ENCODE peak calls at places on chromosomes 7 and 10, in five cellular contexts. One of them, this sample, is unnamed.

GRCh38 chr10:11012880-11013279 is 4.8 kb upstream of the CELF2 start:
- DNase-seq in bronchial epithelial cell: no peak
- DNase-seq in DMS153: no peak
- DNase-seq in EH: no peak
- DNase-seq in kidney tubule cell: no peak
- DNase-seq in this sample: no peak

GRCh38 chr7:114930107-114930521 is 8.2 kb downstream of the MDFIC start:
- DNase-seq in bronchial epithelial cell: no peak
- DNase-seq in DMS153: no peak
- DNase-seq in EH: peak
- DNase-seq in kidney tubule cell: no peak
- DNase-seq in this sample: no peak

GRCh38 chr7:111990597-111990996 is 215.6 kb downstream of the DOCK4 start:
- DNase-seq in bronchial epithelial cell: no peak
- DNase-seq in DMS153: no peak
- DNase-seq in EH: no peak
- DNase-seq in kidney tubule cell: no peak
- DNase-seq in this sample: no peak

GRCh38 chr10:4498763-4499251 is 327.2 kb upstream of the AKR1E2 start:
- DNase-seq in bronchial epithelial cell: peak
- DNase-seq in DMS153: peak
- DNase-seq in EH: peak
- DNase-seq in kidney tubule cell: peak
- DNase-seq in this sample: no peak

GRCh38 chr7:74032191-74032490 is 4.2 kb downstream of the ELN start:
- DNase-seq in bronchial epithelial cell: peak
- DNase-seq in DMS153: no peak
- DNase-seq in EH: peak
- DNase-seq in kidney tubule cell: no peak
- DNase-seq in this sample: no peak

GRCh38 chr10:97708167-97708566 is 5.4 kb upstream of the MARVELD1 start:
- DNase-seq in bronchial epithelial cell: no peak
- DNase-seq in DMS153: no peak
- DNase-seq in EH: no peak
- DNase-seq in kidney tubule cell: no peak
- DNase-seq in this sample: no peak

GRCh38 chr10:100520811-100521210 is 1.1 kb upstream of the SEC31B start:
- DNase-seq in bronchial epithelial cell: peak
- DNase-seq in DMS153: no peak
- DNase-seq in EH: peak
- DNase-seq in kidney tubule cell: peak
- DNase-seq in this sample: no peak

GRCh38 chr7:36278767-36279171 is 110.9 kb upstream of the ANLN start:
- DNase-seq in bronchial epithelial cell: no peak
- DNase-seq in DMS153: no peak
- DNase-seq in EH: peak
- DNase-seq in kidney tubule cell: peak
- DNase-seq in this sample: peak

GRCh38 chr7:1745018-1745532 is 75.0 kb downstream of the ELFN1 start:
- DNase-seq in bronchial epithelial cell: no peak
- DNase-seq in DMS153: no peak
- DNase-seq in EH: no peak
- DNase-seq in kidney tubule cell: no peak
- DNase-seq in this sample: no peak

This sample was measured in activated CD8-positive, alpha-beta memory T cell treated with anti-CD3 and anti-CD28 coated beads, Interleukin-2, amount 10 ng/mL, durations not matched to agents 7 days and 5 days.